ENCODE peak calls at places on chromosome 16, in nine cellular contexts. Z is AG04449, E is ascending aorta, B is neural crest cell, H is body of pancreas, X is cardiac fibroblast, K is GM20000, P is H9, S is transverse colon. Q is an unnamed sample.

GRCh38 chr16:63575031-63575430 is 1538.8 kb upstream of the CDH8 start:
- DNase-seq in H (no peak), P (no peak), B (no peak), X (peak; percentile 0), K (no peak), Z (no peak), E (no peak), S (no peak), Q (no peak)

GRCh38 chr16:1745900-1746692 is 25.2 kb downstream of the NME3 start:
- DNase-seq in E (no peak), S (no peak), P (no peak), X (peak; percentile 65), Z (peak; percentile 12), K (no peak), B (no peak), H (no peak), Q (no peak)

GRCh38 chr16:55568151-55568693 is 1.7 kb downstream of the CAPNS2 start:
- DNase-seq in X (no peak), K (no peak), B (no peak), Z (no peak), H (no peak), S (no peak), E (no peak), P (no peak), Q (no peak)

GRCh38 chr16:73268311-73268997 is 220.5 kb upstream of the ZFHX3 start:
- DNase-seq in H (no peak), Z (no peak), E (no peak), B (no peak), S (no peak), X (peak; percentile 10), P (peak; percentile 59), K (no peak), Q (no peak)

GRCh38 chr16:55232822-55233221 is 91.2 kb upstream of the IRX6 start:
- DNase-seq in P (no peak), Z (no peak), S (no peak), B (no peak), K (no peak), X (no peak), H (no peak), E (no peak), Q (no peak)

GRCh38 chr16:79723583-79724168 is 123.1 kb upstream of the MAF start:
- DNase-seq in K (no peak), S (peak; percentile 33), X (no peak), P (no peak), Z (no peak), H (peak; percentile 49), E (no peak), B (peak; percentile 5), Q (no peak)

GRCh38 chr16:68548947-68549346 is 9.9 kb downstream of the ZFP90 start:
- DNase-seq in X (no peak), P (no peak), B (no peak), H (no peak), S (no peak), E (no peak), Z (no peak), K (no peak), Q (no peak)

GRCh38 chr16:19115148-19116021 is 1.6 kb downstream of the ITPRIPL2 start:
- DNase-seq in E (no peak), H (peak; percentile 17), B (no peak), K (no peak), Z (no peak), X (no peak), S (no peak), P (no peak), Q (no peak)

GRCh38 chr16:66420396-66420795 is 6.7 kb upstream of the BEAN1 start:
- DNase-seq in P (no peak), H (no peak), E (no peak), X (no peak), B (no peak), Z (no peak), S (no peak), K (no peak), Q (no peak)

GRCh38 chr16:16028311-16028999 is 79.0 kb downstream of the ABCC1 start:
- DNase-seq in P (no peak), K (no peak), S (peak; percentile 55), Z (no peak), X (no peak), E (no peak), B (no peak), H (no peak), Q (no peak)

GRCh38 chr16:9090101-9090959 is 1.1 kb upstream of the HAPSTR1 start:
- DNase-seq in S (peak; percentile 40), H (peak; percentile 36), E (no peak), P (peak; percentile 66), K (peak; percentile 54), X (no peak), Z (no peak), B (peak; percentile 25), Q (peak; percentile 89)

GRCh38 chr16:73565263-73565662 is 517.3 kb upstream of the ZFHX3 start:
- DNase-seq in H (no peak), S (no peak), P (no peak), Z (no peak), B (no peak), K (no peak), X (no peak), E (no peak), Q (no peak)

GRCh38 chr16:938136-938535 is 32.6 kb downstream of the LMF1 start:
- DNase-seq in P (no peak), Z (no peak), K (no peak), H (no peak), E (no peak), X (no peak), B (no peak), S (no peak), Q (no peak)

GRCh38 chr16:49414651-49415050 is 41.0 kb downstream of the C16orf78 start:
- DNase-seq in K (no peak), E (no peak), P (no peak), B (no peak), X (no peak), Z (no peak), H (no peak), S (no peak), Q (no peak)

GRCh38 chr16:54901606-54902005 is 29.1 kb upstream of the IRX5 start:
- DNase-seq in S (no peak), E (no peak), B (no peak), H (no peak), Z (no peak), P (no peak), K (no peak), X (no peak), Q (no peak)

GRCh38 chr16:29306953-29307597 is 99.4 kb downstream of the NPIPB11 start:
- DNase-seq in E (no peak), B (no peak), X (no peak), P (no peak), S (no peak), K (no peak), H (no peak), Z (no peak), Q (peak; percentile 66)

GRCh38 chr16:77223184-77223583 is 24.0 kb downstream of the SYCE1L start:
- DNase-seq in S (no peak), B (peak; percentile 19), X (no peak), K (no peak), P (peak; percentile 77), E (no peak), Z (no peak), H (no peak), Q (peak; percentile 60)
- TF ChIP-seq CTCF in S (no peak), B (peak; percentile 50), X (peak; percentile 39), K (no peak), P (peak; percentile 75), E (no peak), Z (peak; percentile 23), H (no peak), Q (no peak)

GRCh38 chr16:85441189-85441889 is 171.8 kb upstream of the GSE1 start:
- DNase-seq in P (no peak), S (no peak), X (no peak), K (no peak), H (no peak), Z (no peak), B (no peak), E (no peak), Q (no peak)
- TF ChIP-seq CTCF in P (peak; percentile 44), S (no peak), X (no peak), K (no peak), H (no peak), Z (no peak), B (no peak), E (no peak), Q (no peak)

GRCh38 chr16:83335076-83335475 is 472.7 kb upstream of the HSBP1 start:
- DNase-seq in E (no peak), P (no peak), S (no peak), H (no peak), X (no peak), K (no peak), B (no peak), Z (no peak), Q (no peak)

GRCh38 chr16:83328936-83329335 is 478.8 kb upstream of the HSBP1 start:
- DNase-seq in H (no peak), X (no peak), K (no peak), P (no peak), B (no peak), S (no peak), Z (no peak), E (no peak), Q (no peak)

GRCh38 chr16:83329466-83329865 is 478.3 kb upstream of the HSBP1 start:
- DNase-seq in S (no peak), Z (no peak), P (no peak), H (no peak), E (no peak), X (no peak), K (no peak), B (no peak), Q (no peak)

DNA sequence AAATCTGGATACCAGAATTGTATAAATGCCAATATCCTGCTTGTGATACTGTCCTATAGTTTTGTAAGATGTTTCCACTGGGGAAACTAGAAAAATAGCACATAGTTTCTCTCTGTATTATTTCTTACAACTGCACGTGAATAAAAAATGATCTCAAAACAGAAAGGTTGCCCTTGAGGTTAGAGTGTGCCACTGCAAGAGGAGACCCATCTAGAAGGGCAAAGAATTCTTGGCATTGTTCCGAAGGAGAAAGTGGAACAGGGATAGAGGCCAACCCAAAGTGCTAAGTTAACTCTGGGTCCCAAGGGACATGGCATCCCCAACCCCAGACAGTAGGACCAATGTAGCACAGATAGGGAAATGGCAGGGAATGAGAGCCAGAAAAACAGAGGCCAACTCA is 477.5 kb upstream of the HSBP1 start:
- DNase-seq in X (no peak), P (no peak), K (no peak), Z (no peak), S (no peak), E (no peak), B (no peak), H (no peak), Q (no peak)
- TF ChIP-seq CTCF in X (no peak), P (peak; percentile 40), K (no peak), Z (no peak), S (no peak), E (no peak), B (no peak), H (no peak), Q (no peak)

DNA sequence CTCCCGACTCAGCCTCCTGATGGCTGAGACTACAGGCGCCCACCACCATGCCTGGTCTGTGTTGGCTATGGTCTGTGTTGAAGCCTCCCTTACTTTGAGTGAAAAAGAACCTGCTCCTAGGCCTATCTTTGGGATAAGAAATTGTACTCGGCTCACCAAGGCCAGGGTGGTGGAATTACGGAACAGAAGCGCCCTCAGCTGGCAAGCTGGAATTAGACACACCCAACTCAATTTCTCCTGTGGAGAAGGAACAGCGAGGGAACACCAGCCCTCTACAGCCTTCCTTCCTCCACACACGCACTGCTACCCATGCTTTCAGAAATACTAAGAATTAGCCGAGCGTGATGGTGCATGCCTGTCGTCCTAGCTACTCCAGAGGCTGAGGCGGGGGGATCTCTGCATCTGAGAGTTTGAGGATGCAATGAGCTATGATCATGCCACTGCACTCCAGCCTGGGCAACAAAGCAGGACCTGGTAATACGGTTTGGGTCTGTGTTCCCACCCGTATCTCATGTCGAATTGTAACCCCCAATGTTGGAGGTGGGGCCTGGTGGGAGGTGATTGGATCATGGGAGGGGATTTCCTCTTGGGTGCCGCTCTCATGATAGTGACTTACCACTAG is 40.1 kb upstream of the RBBP6 start:
- DNase-seq in H (peak; percentile 20), K (peak; percentile 36), B (peak; percentile 41), X (peak; percentile 29), Z (no peak), E (no peak), S (peak; percentile 30), P (peak; percentile 83), Q (no peak)
- TF ChIP-seq CTCF in H (peak; percentile 28), K (peak; percentile 17), B (peak; percentile 63), X (peak; percentile 35), Z (peak; percentile 41), E (no peak), S (peak; percentile 25), P (peak; percentile 84), Q (no peak)